ENCODE peak calls at places on chromosomes 3 and 15, in ten cellular contexts. O is GM23248, V is GM12878, C is IMR-90, M is astrocyte, A is H9, L is HCT116, U is mesendoderm, G is K562, W is neuronal stem cell. Z is an unnamed sample.

GRCh38 chr3:113615976-113616375 is 80.5 kb downstream of the USF3 start:
- DNase-seq in O (no peak), V (no peak), C (no peak), M (no peak), A (no peak), L (no peak), U (no peak), G (no peak), W (no peak), Z (no peak)

GRCh38 chr3:42013652-42014442 is 51.9 kb upstream of the ULK4 start:
- DNase-seq in O (peak), V (no peak), C (no peak), M (no peak), A (no peak), L (no peak), U (no peak), G (peak), W (no peak), Z (peak)

GRCh38 chr15:87387681-87388240 is 868.8 kb downstream of the NTRK3 start:
- DNase-seq in O (no peak), V (no peak), C (no peak), M (peak), A (no peak), L (no peak), U (peak), G (no peak), W (no peak), Z (no peak)

GRCh38 chr3:192840143-192840836 is 77.4 kb downstream of the MB21D2 start:
- DNase-seq in O (no peak), V (no peak), C (no peak), M (no peak), A (no peak), L (no peak), U (no peak), G (no peak), W (no peak), Z (no peak)

GRCh38 chr15:88636039-88636438 is 2.8 kb upstream of the ISG20 start:
- DNase-seq in O (no peak), V (no peak), C (no peak), M (no peak), A (peak), L (peak), U (peak), G (no peak), W (no peak), Z (peak)

GRCh38 chr3:95235916-95236315 is 1173.1 kb downstream of the NSUN3 start:
- DNase-seq in O (no peak), V (no peak), C (no peak), M (no peak), A (no peak), L (no peak), U (peak), G (no peak), W (no peak), Z (no peak)

GRCh38 chr3:98846101-98846500 is 55.4 kb downstream of the DCBLD2 start:
- DNase-seq in O (peak), V (no peak), C (peak), M (peak), A (no peak), L (no peak), U (no peak), G (no peak), W (no peak), Z (no peak)

GRCh38 chr3:33722626-33723370 is 4.7 kb upstream of the CLASP2 start:
- DNase-seq in O (peak), V (no peak), C (peak), M (peak), A (no peak), L (no peak), U (no peak), G (no peak), W (no peak), Z (no peak)

GRCh38 chr15:29053006-29053405 is 167.2 kb downstream of the APBA2 start:
- DNase-seq in O (no peak), V (no peak), C (no peak), M (no peak), A (no peak), L (no peak), U (no peak), G (no peak), W (no peak), Z (no peak)

GRCh38 chr15:36029606-36030005 is 483.6 kb upstream of the DPH6 start:
- DNase-seq in O (peak), V (no peak), C (peak), M (peak), A (no peak), L (no peak), U (no peak), G (no peak), W (no peak), Z (no peak)

GRCh38 chr3:195859061-195859845 is 47.5 kb upstream of the MUC4 start:
- DNase-seq in O (peak), V (no peak), C (peak), M (peak), A (peak), L (peak), U (peak), G (peak), W (peak), Z (peak)

GRCh38 chr3:15291589-15292541 is 40.5 kb downstream of the SH3BP5 start:
- DNase-seq in O (no peak), V (peak), C (no peak), M (peak), A (no peak), L (no peak), U (no peak), G (no peak), W (no peak), Z (no peak)

GRCh38 chr3:101530213-101531047 is 17.4 kb upstream of the SENP7 start:
- DNase-seq in O (no peak), V (no peak), C (no peak), M (no peak), A (peak), L (no peak), U (peak), G (peak), W (no peak), Z (no peak)

GRCh38 chr3:12413721-12414255 is 70.5 kb upstream of the TSEN2 start:
- DNase-seq in O (no peak), V (no peak), C (no peak), M (no peak), A (no peak), L (no peak), U (no peak), G (no peak), W (no peak), Z (no peak)
- H3K9ac ChIP-seq in O (no peak), V (no peak), C (no peak), M (no peak), A (no peak), L (no peak), U (no peak), G (no peak), W (no peak), Z (no peak)

GRCh38 chr3:129313415-129313982 is 34.8 kb downstream of the HMCES start:
- DNase-seq in O (no peak), V (no peak), C (peak), M (no peak), A (no peak), L (no peak), U (peak), G (no peak), W (no peak), Z (no peak)
- H3K9ac ChIP-seq in O (no peak), V (no peak), C (no peak), M (no peak), A (no peak), L (no peak), U (no peak), G (no peak), W (peak), Z (peak)

GRCh38 chr3:171661484-171661883 is 148.8 kb downstream of the PLD1 start:
- DNase-seq in O (no peak), V (no peak), C (no peak), M (no peak), A (no peak), L (no peak), U (no peak), G (no peak), W (no peak), Z (no peak)

GRCh38 chr3:171663805-171664204 is 146.5 kb downstream of the PLD1 start:
- DNase-seq in O (no peak), V (no peak), C (no peak), M (no peak), A (no peak), L (no peak), U (no peak), G (no peak), W (no peak), Z (no peak)

GRCh38 chr3:171658801-171659200 is 151.5 kb downstream of the PLD1 start:
- DNase-seq in O (peak), V (no peak), C (peak), M (peak), A (no peak), L (no peak), U (no peak), G (no peak), W (no peak), Z (no peak)

GRCh38 chr3:171654809-171655208 is 155.5 kb downstream of the PLD1 start:
- DNase-seq in O (peak), V (no peak), C (peak), M (peak), A (no peak), L (no peak), U (no peak), G (no peak), W (no peak), Z (peak)

DNA sequence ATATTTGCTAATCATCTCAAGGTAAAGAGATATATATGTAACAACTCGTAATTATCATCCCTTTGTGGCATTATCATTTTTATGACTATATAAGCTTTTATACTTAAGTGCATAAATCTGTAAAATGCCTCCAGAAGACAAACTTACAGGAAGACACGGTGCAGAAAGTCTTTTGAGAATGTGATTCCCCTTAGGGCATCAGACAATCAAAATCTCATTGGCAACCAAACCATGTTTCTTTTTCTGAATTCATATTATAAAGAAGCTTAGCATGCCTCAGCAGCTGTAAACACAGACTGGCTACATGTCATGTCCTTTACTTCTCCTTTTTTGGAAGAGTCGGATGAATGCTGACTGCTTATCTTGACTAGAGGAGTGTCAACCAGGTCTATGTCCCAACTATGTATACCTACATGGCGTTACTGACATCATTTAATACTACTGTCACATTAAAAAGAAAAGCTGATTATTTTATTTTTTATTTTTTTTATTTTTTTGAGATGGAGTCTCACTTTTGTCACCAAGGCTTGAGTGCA is 150.1 kb downstream of the PLD1 start:
- DNase-seq in O (no peak), V (no peak), C (no peak), M (no peak), A (no peak), L (no peak), U (no peak), G (no peak), W (no peak), Z (no peak)
- H3K9ac ChIP-seq in O (no peak), V (no peak), C (no peak), M (no peak), A (no peak), L (no peak), U (no peak), G (no peak), W (no peak), Z (no peak)

DNA sequence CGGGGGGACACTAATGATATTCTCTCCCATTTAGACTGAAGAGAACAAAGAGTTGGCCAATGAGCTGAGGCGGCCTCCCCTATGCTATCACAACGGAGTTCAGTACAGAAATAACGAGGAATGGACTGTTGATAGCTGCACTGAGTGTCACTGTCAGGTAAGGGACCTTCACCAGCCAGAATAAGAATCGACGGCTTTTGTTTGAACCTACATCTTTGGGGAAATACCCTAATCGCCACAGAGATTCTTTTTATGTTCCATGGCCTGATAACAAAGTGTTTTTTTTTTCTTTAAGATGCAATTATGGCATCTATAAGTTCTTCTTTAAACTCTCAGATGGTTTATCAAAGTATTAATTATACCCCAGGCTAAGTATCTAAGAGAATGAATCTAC is 3.4 kb downstream of the THBS1 start:
- DNase-seq in O (no peak), V (no peak), C (no peak), M (no peak), A (no peak), L (no peak), U (no peak), G (no peak), W (no peak), Z (no peak)
- H3K9ac ChIP-seq in O (peak), V (no peak), C (peak), M (peak), A (no peak), L (no peak), U (no peak), G (no peak), W (no peak), Z (no peak)

GRCh38 chr3:23835087-23835486 is 29.3 kb downstream of the UBE2E1 start:
- DNase-seq in O (no peak), V (no peak), C (no peak), M (no peak), A (no peak), L (no peak), U (no peak), G (no peak), W (no peak), Z (no peak)

GRCh38 chr3:23832523-23832922 is 26.8 kb downstream of the UBE2E1 start:
- DNase-seq in O (no peak), V (no peak), C (no peak), M (peak), A (no peak), L (no peak), U (no peak), G (no peak), W (no peak), Z (no peak)

GRCh38 chr3:23836536-23837230 is 30.9 kb downstream of the UBE2E1 start:
- DNase-seq in O (no peak), V (no peak), C (no peak), M (no peak), A (no peak), L (no peak), U (no peak), G (no peak), W (no peak), Z (no peak)

GRCh38 chr3:23835807-23836206 is 30.1 kb downstream of the UBE2E1 start:
- DNase-seq in O (no peak), V (no peak), C (no peak), M (no peak), A (no peak), L (no peak), U (no peak), G (no peak), W (no peak), Z (no peak)

DNA sequence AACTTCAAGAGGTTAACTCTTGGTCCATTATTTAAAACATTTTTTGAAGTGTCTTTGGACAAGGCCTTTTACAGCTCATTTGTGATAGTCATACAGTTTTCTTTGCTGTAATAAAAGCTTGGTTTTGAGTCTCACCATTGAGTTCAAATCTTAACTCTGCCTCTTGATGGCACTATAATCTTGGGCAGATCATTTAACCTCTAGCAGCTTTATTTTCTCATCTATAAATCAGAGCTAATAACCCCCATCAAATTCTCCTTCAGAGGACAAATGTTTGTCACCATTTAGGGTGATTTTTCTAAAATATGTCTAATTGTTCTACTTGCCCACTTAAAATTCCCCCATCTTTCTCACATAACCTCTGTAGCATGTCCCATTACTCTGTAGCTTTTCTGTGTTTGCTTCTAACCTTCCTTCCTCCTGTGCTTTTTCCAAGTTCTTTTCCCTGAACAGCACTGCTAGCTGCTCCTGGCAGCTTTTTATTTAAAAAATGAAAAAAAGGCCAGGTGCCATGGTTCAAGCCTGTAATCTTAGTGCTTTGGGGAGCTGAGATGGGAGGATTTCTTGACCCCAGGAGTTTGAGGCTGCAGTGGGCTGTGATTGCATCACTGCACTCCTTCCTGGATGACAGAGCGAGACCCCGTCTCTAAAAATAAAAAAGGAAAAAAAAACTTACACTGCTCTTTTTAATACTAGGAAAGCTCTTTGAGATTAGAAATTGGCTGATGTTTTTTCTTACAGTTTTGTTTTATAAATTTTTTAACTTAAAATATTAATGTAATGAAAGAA is 28.5 kb downstream of the UBE2E1 start:
- DNase-seq in O (peak), V (no peak), C (no peak), M (no peak), A (no peak), L (no peak), U (peak), G (no peak), W (no peak), Z (no peak)
- H3K9ac ChIP-seq in O (no peak), V (no peak), C (no peak), M (no peak), A (no peak), L (no peak), U (no peak), G (no peak), W (no peak), Z (no peak)

GRCh38 chr3:21751891-21752290 is 881 bp upstream of the ZNF385D start:
- DNase-seq in O (peak), V (no peak), C (no peak), M (no peak), A (no peak), L (no peak), U (no peak), G (no peak), W (no peak), Z (no peak)

GRCh38 chr3:21750291-21750690 is 719 bp downstream of the ZNF385D start:
- DNase-seq in O (peak), V (no peak), C (peak), M (peak), A (no peak), L (no peak), U (peak), G (no peak), W (no peak), Z (no peak)

GRCh38 chr3:21745971-21746370 is 5.0 kb downstream of the ZNF385D start:
- DNase-seq in O (peak), V (no peak), C (peak), M (peak), A (no peak), L (no peak), U (no peak), G (no peak), W (no peak), Z (no peak)

GRCh38 chr3:21750831-21751391 is at the start of gene ZNF385D:
- DNase-seq in O (peak), V (no peak), C (peak), M (peak), A (peak), L (no peak), U (peak), G (no peak), W (peak), Z (peak)

DNA sequence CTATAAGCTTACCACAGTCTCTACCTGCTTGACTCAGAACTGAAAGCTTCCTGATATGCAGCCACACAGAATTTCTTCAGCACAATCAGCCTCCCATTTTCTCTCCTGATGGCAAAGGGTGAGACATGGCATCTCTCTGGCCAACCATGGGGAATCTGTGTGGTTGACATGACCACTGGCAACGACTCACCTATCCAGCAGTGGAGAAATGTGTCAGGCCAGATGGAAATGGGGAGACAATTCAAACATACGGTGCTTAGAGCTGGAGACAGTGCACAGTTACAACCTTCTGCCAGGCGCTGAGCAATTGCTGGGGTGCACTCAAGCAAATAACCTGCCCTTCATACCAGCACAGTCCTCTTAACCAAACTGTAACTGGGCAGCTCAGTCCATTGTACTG is 3.6 kb downstream of the ZNF385D start:
- DNase-seq in O (peak), V (no peak), C (no peak), M (peak), A (no peak), L (no peak), U (no peak), G (no peak), W (no peak), Z (no peak)
- H3K9ac ChIP-seq in O (no peak), V (no peak), C (no peak), M (peak), A (no peak), L (no peak), U (no peak), G (no peak), W (no peak), Z (no peak)